ENCODE peak calls at places on chromosomes 16 and 17, in seven cellular contexts. D is aorta; C is activated T-cell treated with anti-CD3 and anti-CD28 coated beads for 24 hours; G is activated CD4-positive, CD25-positive, alpha-beta regulatory T cell; T is stimulated activated CD8-positive, alpha-beta memory T cell treated with anti-CD3 and anti-CD28 coated beads, Interleukin-7, amount 100 ng/mL, for 1 hour; A is dorsolateral prefrontal cortex; U is NCI-H1092. S is an unnamed sample.

GRCh38 chr16:74596586-74596985 is 10.3 kb downstream of the GLG1 start:
- DNase-seq in G (no peak), C (no peak), T (no peak), D (no peak), A (no peak), U (no peak), S (no peak)

GRCh38 chr17:66691644-66692500 is 143.0 kb upstream of the CACNG5 start:
- DNase-seq in D (no peak), A (no peak), T (no peak), G (no peak), U (no peak), C (no peak), S (peak)

GRCh38 chr17:2195729-2196128 is 107.9 kb downstream of the SMG6 start:
- DNase-seq in T (no peak), U (no peak), A (no peak), G (no peak), C (peak), D (no peak), S (peak)

GRCh38 chr17:17134051-17134951 is 71.8 kb downstream of the PLD6 start:
- DNase-seq in A (no peak), T (no peak), U (peak), C (no peak), D (no peak), G (no peak), S (no peak)

GRCh38 chr17:81194225-81194760 is 28.3 kb upstream of the AATK start:
- DNase-seq in C (no peak), G (no peak), D (no peak), U (no peak), A (no peak), T (no peak), S (no peak)

GRCh38 chr16:74896389-74897370 is 88.2 kb downstream of the WDR59 start:
- DNase-seq in D (no peak), C (no peak), U (no peak), G (no peak), A (no peak), T (no peak), S (peak)

GRCh38 chr16:17348826-17349225 is 121.9 kb downstream of the XYLT1 start:
- DNase-seq in D (no peak), C (no peak), G (no peak), A (no peak), U (no peak), T (no peak), S (no peak)

GRCh38 chr16:55116165-55116894 is 185.7 kb downstream of the IRX5 start:
- DNase-seq in T (no peak), D (no peak), A (no peak), C (no peak), U (no peak), G (no peak), S (peak)

GRCh38 chr16:87829988-87830672 is 39.2 kb downstream of the SLC7A5 start:
- DNase-seq in C (no peak), D (no peak), T (no peak), A (no peak), U (no peak), G (no peak), S (no peak)

GRCh38 chr17:50087912-50088405 is 7.2 kb upstream of the PDK2 start:
- DNase-seq in T (no peak), U (no peak), G (no peak), C (no peak), D (no peak), A (no peak), S (no peak)

GRCh38 chr16:3087836-3088235 is 11.3 kb downstream of the ZSCAN10 start:
- DNase-seq in C (no peak), G (no peak), U (no peak), D (no peak), A (no peak), T (no peak), S (no peak)

GRCh38 chr17:81420769-81421462 is 25.7 kb downstream of the BAHCC1 start:
- DNase-seq in T (no peak), G (no peak), A (peak), D (peak), C (no peak), U (no peak), S (peak)

GRCh38 chr17:61393904-61394629 is 5.6 kb upstream of the TBX2 start:
- DNase-seq in A (no peak), U (no peak), D (no peak), T (no peak), G (no peak), C (no peak), S (peak)